ENCODE peak calls at places on chromosomes 7 and 10, in ten cellular contexts. S, T, E, O, Q, D, A, M, Z and R are unnamed samples.

GRCh38 chr7:3893151-3893788 is 592.2 kb downstream of the SDK1 start:
- DNase-seq in O (no peak), A (no peak), D (no peak), Q (no peak), Z (no peak), T (no peak), M (no peak), S (no peak), E (no peak), R (no peak)

GRCh38 chr10:125005312-125006187 is 63.6 kb downstream of the ZRANB1 start:
- DNase-seq in O (no peak), T (no peak), M (no peak), Z (no peak), E (no peak), Q (no peak), S (no peak), D (no peak), A (no peak), R (peak)

GRCh38 chr7:35254496-35255416 is 856 bp upstream of the TBX20 start:
- DNase-seq in M (peak), S (peak), O (no peak), T (no peak), D (no peak), Q (no peak), Z (no peak), A (no peak), E (no peak), R (no peak)

GRCh38 chr7:104089622-104090021 is 100.2 kb upstream of the RELN start:
- DNase-seq in D (no peak), Q (no peak), A (peak), M (no peak), Z (no peak), E (no peak), S (no peak), T (no peak), O (no peak), R (no peak)

GRCh38 chr10:8254350-8254749 is 199.9 kb downstream of the GATA3 start:
- DNase-seq in O (no peak), Z (no peak), S (no peak), Q (no peak), T (peak), M (no peak), A (no peak), D (no peak), E (no peak), R (no peak)

GRCh38 chr10:124127965-124128810 is 34.8 kb upstream of the CHST15 start:
- DNase-seq in M (no peak), T (no peak), D (no peak), O (no peak), Z (no peak), Q (no peak), E (no peak), S (no peak), A (no peak), R (no peak)

GRCh38 chr7:27154901-27155815 is 1.3 kb downstream of the HOXA7 start:
- DNase-seq in E (no peak), O (peak), Z (peak), D (no peak), T (no peak), A (no peak), S (no peak), Q (peak), M (no peak), R (peak)

GRCh38 chr7:11461999-11462398 is 370.0 kb downstream of the THSD7A start:
- DNase-seq in E (no peak), Z (no peak), A (no peak), T (no peak), S (no peak), Q (no peak), O (no peak), D (no peak), M (no peak), R (no peak)

GRCh38 chr7:125383324-125383723 is 453.7 kb upstream of the POT1 start:
- DNase-seq in Z (no peak), Q (peak), D (no peak), E (no peak), M (no peak), S (no peak), O (no peak), A (no peak), T (no peak), R (no peak)

GRCh38 chr10:32241946-32242345 is 105.0 kb downstream of the EPC1 start:
- DNase-seq in Q (no peak), Z (no peak), T (no peak), D (no peak), S (no peak), E (no peak), A (no peak), O (no peak), M (no peak), R (no peak)

GRCh38 chr7:27652518-27652917 is 10.2 kb downstream of the HIBADH start:
- DNase-seq in D (no peak), M (no peak), Q (no peak), A (no peak), T (no peak), S (peak), Z (no peak), E (no peak), O (no peak), R (no peak)

GRCh38 chr7:35797311-35797710 is 3.5 kb upstream of the SEPTIN7 start:
- DNase-seq in O (no peak), M (no peak), S (no peak), T (no peak), A (no peak), Q (no peak), Z (no peak), E (no peak), D (no peak), R (no peak)

GRCh38 chr10:60958892-60959601 is 15.1 kb upstream of the RHOBTB1 start:
- DNase-seq in Q (no peak), Z (no peak), M (no peak), A (no peak), S (no peak), E (peak), O (no peak), D (peak), T (no peak), R (no peak)

GRCh38 chr10:48233643-48234042 is 40.9 kb downstream of the FRMPD2 start:
- DNase-seq in D (no peak), T (no peak), Z (no peak), A (no peak), S (no peak), M (no peak), Q (no peak), E (no peak), O (no peak), R (no peak)

GRCh38 chr10:64091889-64092288 is 570.7 kb downstream of the REEP3 start:
- DNase-seq in A (no peak), D (no peak), O (no peak), S (peak), M (peak), T (no peak), Q (no peak), E (no peak), Z (no peak), R (no peak)

GRCh38 chr7:27212587-27213149 is 12.8 kb upstream of the HOXA13 start:
- DNase-seq in O (no peak), E (no peak), D (no peak), Z (no peak), A (no peak), S (no peak), Q (no peak), T (no peak), M (no peak), R (no peak)

GRCh38 chr7:135558337-135558767 is 635 bp downstream of the NUP205 start:
- DNase-seq in M (peak), T (peak), Q (peak), A (peak), D (peak), Z (peak), O (peak), E (peak), S (peak), R (peak)

GRCh38 chr7:26705567-26705966 is 158.8 kb downstream of the SKAP2 start:
- DNase-seq in O (peak), T (no peak), M (no peak), S (no peak), Z (no peak), Q (peak), A (no peak), D (peak), E (peak), R (no peak)

GRCh38 chr10:3978762-3979161 is 193.8 kb upstream of the KLF6 start:
- DNase-seq in E (no peak), Z (no peak), A (no peak), Q (peak), O (peak), D (peak), M (no peak), S (no peak), T (peak), R (no peak)